ENCODE peak calls at places on chromosome 6, in seven cellular contexts. O is left colon; H is astrocyte of the spinal cord; T is endothelial cell; B is stimulated activated CD8-positive, alpha-beta memory T cell treated with anti-CD3 and anti-CD28 coated beads, Interleukin-2, amount 100 ng/mL, for 1 hour; W is aorta; M is NCI-H2171. I is an unnamed sample.

GRCh38 chr6:97923249-97923648 is 640.2 kb upstream of the MMS22L start:
- DNase-seq in O (no peak), H (no peak), T (no peak), B (no peak), W (no peak), M (no peak), I (no peak)

GRCh38 chr6:45502446-45502845 is 124.7 kb upstream of the SUPT3H start:
- DNase-seq in O (no peak), H (no peak), T (no peak), B (no peak), W (no peak), M (no peak), I (peak)

GRCh38 chr6:89221109-89221508 is 4.0 kb upstream of the GABRR1 start:
- DNase-seq in O (no peak), H (no peak), T (no peak), B (no peak), W (no peak), M (no peak), I (no peak)

GRCh38 chr6:21864211-21864610 is 270.7 kb downstream of the SOX4 start:
- DNase-seq in O (no peak), H (no peak), T (no peak), B (no peak), W (no peak), M (no peak), I (no peak)

GRCh38 chr6:43009124-43009523 is 4.6 kb downstream of the MEA1 start:
- DNase-seq in O (no peak), H (peak), T (peak), B (no peak), W (no peak), M (peak), I (no peak)

GRCh38 chr6:39128832-39129231 is 13.8 kb upstream of the SAYSD1 start:
- DNase-seq in O (no peak), H (no peak), T (no peak), B (no peak), W (no peak), M (no peak), I (no peak)

GRCh38 chr6:24520929-24521546 is 26.3 kb downstream of the ALDH5A1 start:
- DNase-seq in O (no peak), H (peak), T (peak), B (no peak), W (peak), M (no peak), I (peak)

GRCh38 chr6:11771473-11772048 is 7.0 kb downstream of the ADTRP start:
- DNase-seq in O (no peak), H (no peak), T (no peak), B (no peak), W (no peak), M (no peak), I (peak)

GRCh38 chr6:56949261-56949660 is 5.6 kb upstream of the BEND6 start:
- DNase-seq in O (no peak), H (no peak), T (no peak), B (no peak), W (no peak), M (no peak), I (no peak)

GRCh38 chr6:1315201-1315559 is 3.3 kb downstream of the FOXQ1 start:
- DNase-seq in O (no peak), H (no peak), T (no peak), B (no peak), W (no peak), M (no peak), I (no peak)

GRCh38 chr6:158894192-158894591 is 75.0 kb upstream of the EZR start:
- DNase-seq in O (no peak), H (peak), T (no peak), B (no peak), W (no peak), M (no peak), I (peak)

GRCh38 chr6:170421921-170422320 is 115.4 kb downstream of the FAM120B start:
- DNase-seq in O (no peak), H (no peak), T (no peak), B (no peak), W (no peak), M (no peak), I (no peak)

GRCh38 chr6:30156262-30156599 is 4.8 kb downstream of the TRIM10 start:
- DNase-seq in O (peak), H (no peak), T (no peak), B (no peak), W (no peak), M (no peak), I (peak)

GRCh38 chr6:17096657-17097056 is 5.2 kb upstream of the STMND1 start:
- DNase-seq in O (no peak), H (no peak), T (no peak), B (no peak), W (no peak), M (no peak), I (no peak)

GRCh38 chr6:106997392-106998257 is 23.1 kb upstream of the CD24 start:
- DNase-seq in O (no peak), H (peak), T (peak), B (no peak), W (no peak), M (peak), I (peak)

GRCh38 chr6:24600903-24601302 is 45.1 kb downstream of the KIAA0319 start:
- DNase-seq in O (no peak), H (no peak), T (no peak), B (no peak), W (no peak), M (no peak), I (no peak)

GRCh38 chr6:157148391-157149323 is 174.7 kb downstream of the TMEM242 start:
- DNase-seq in O (peak), H (peak), T (no peak), B (no peak), W (peak), M (peak), I (peak)

GRCh38 chr6:55820696-55821095 is 54.7 kb downstream of the BMP5 start:
- DNase-seq in O (no peak), H (no peak), T (no peak), B (no peak), W (no peak), M (no peak), I (no peak)

GRCh38 chr6:124854338-124854922 is 107.8 kb upstream of the RNF217 start:
- DNase-seq in O (no peak), H (peak), T (no peak), B (no peak), W (no peak), M (no peak), I (no peak)

GRCh38 chr6:134063966-134064445 is 11.6 kb upstream of the SLC2A12 start:
- DNase-seq in O (peak), H (peak), T (peak), B (peak), W (no peak), M (peak), I (peak)

GRCh38 chr6:3427740-3428085 is 29.1 kb downstream of the SLC22A23 start:
- DNase-seq in O (peak), H (no peak), T (no peak), B (no peak), W (no peak), M (no peak), I (no peak)

GRCh38 chr6:4466260-4466659 is 309.9 kb upstream of the CDYL start:
- DNase-seq in O (no peak), H (peak), T (no peak), B (no peak), W (no peak), M (no peak), I (no peak)

GRCh38 chr6:33091957-33092356 is 16.2 kb downstream of the HLA-DPB1 start:
- DNase-seq in O (no peak), H (no peak), T (peak), B (peak), W (peak), M (no peak), I (no peak)

GRCh38 chr6:141562181-141562800 is 570.4 kb upstream of the GJE1 start:
- DNase-seq in O (no peak), H (no peak), T (peak), B (no peak), W (peak), M (peak), I (peak)

GRCh38 chr6:135962731-135963130 is 111.2 kb downstream of the PDE7B start:
- DNase-seq in O (no peak), H (peak), T (no peak), B (no peak), W (no peak), M (no peak), I (peak)

GRCh38 chr6:25239498-25239897 is 39.7 kb upstream of the CARMIL1 start:
- DNase-seq in O (no peak), H (no peak), T (no peak), B (no peak), W (no peak), M (no peak), I (no peak)

GRCh38 chr6:26327450-26328264 is 37.3 kb upstream of the BTN3A2 start:
- DNase-seq in O (no peak), H (peak), T (peak), B (no peak), W (no peak), M (peak), I (peak)

GRCh38 chr6:44057238-44057930 is 69.9 kb downstream of the MRPL14 start:
- DNase-seq in O (no peak), H (no peak), T (no peak), B (no peak), W (no peak), M (no peak), I (peak)